ENCODE peak calls at places on chromosome 9, in nine cellular contexts. One of them, this sample, is unnamed.

GRCh38 chr9:113673726-113674125 is 202.4 kb upstream of the ZNF618 start:
- DNase-seq in left ventricle myocardium inferior: no peak
- DNase-seq in posterior cingulate gyrus: no peak
- DNase-seq in progenitor cell of endocrine pancreas: no peak
- DNase-seq in uterus: no peak
- DNase-seq in ELR: peak
- DNase-seq in AG09309: no peak
- DNase-seq in fibroblast of mammary gland: peak
- DNase-seq in left ventricle myocardium superior: no peak
- DNase-seq in this sample: no peak

GRCh38 chr9:110555971-110556370 is 23.6 kb downstream of the SVEP1 start:
- DNase-seq in left ventricle myocardium inferior: peak
- DNase-seq in posterior cingulate gyrus: no peak
- DNase-seq in progenitor cell of endocrine pancreas: no peak
- DNase-seq in uterus: peak
- DNase-seq in ELR: peak
- DNase-seq in AG09309: peak
- DNase-seq in fibroblast of mammary gland: peak
- DNase-seq in left ventricle myocardium superior: peak
- DNase-seq in this sample: no peak

GRCh38 chr9:18863821-18864220 is 169.2 kb downstream of the SAXO1 start:
- DNase-seq in left ventricle myocardium inferior: no peak
- DNase-seq in posterior cingulate gyrus: no peak
- DNase-seq in progenitor cell of endocrine pancreas: no peak
- DNase-seq in uterus: peak
- DNase-seq in ELR: no peak
- DNase-seq in AG09309: peak
- DNase-seq in fibroblast of mammary gland: no peak
- DNase-seq in left ventricle myocardium superior: no peak
- DNase-seq in this sample: no peak

GRCh38 chr9:21153688-21154608 is 12.3 kb upstream of the IFNW1 start:
- DNase-seq in left ventricle myocardium inferior: no peak
- DNase-seq in posterior cingulate gyrus: no peak
- DNase-seq in progenitor cell of endocrine pancreas: no peak
- DNase-seq in uterus: no peak
- DNase-seq in ELR: peak
- DNase-seq in AG09309: no peak
- DNase-seq in fibroblast of mammary gland: peak
- DNase-seq in left ventricle myocardium superior: no peak
- DNase-seq in this sample: peak

GRCh38 chr9:33250458-33250995 is 10.6 kb downstream of the SPINK4 start:
- DNase-seq in left ventricle myocardium inferior: no peak
- DNase-seq in posterior cingulate gyrus: no peak
- DNase-seq in progenitor cell of endocrine pancreas: no peak
- DNase-seq in uterus: no peak
- DNase-seq in ELR: peak
- DNase-seq in AG09309: peak
- DNase-seq in fibroblast of mammary gland: peak
- DNase-seq in left ventricle myocardium superior: no peak
- DNase-seq in this sample: no peak

GRCh38 chr9:116365056-116365471 is 211.5 kb downstream of the PAPPA start:
- DNase-seq in left ventricle myocardium inferior: peak
- DNase-seq in posterior cingulate gyrus: peak
- DNase-seq in progenitor cell of endocrine pancreas: no peak
- DNase-seq in uterus: peak
- DNase-seq in ELR: peak
- DNase-seq in AG09309: no peak
- DNase-seq in fibroblast of mammary gland: peak
- DNase-seq in left ventricle myocardium superior: peak
- DNase-seq in this sample: peak

GRCh38 chr9:36764364-36765076 is 191.8 kb downstream of the MELK start:
- DNase-seq in left ventricle myocardium inferior: no peak
- DNase-seq in posterior cingulate gyrus: peak
- DNase-seq in progenitor cell of endocrine pancreas: no peak
- DNase-seq in uterus: no peak
- DNase-seq in ELR: no peak
- DNase-seq in AG09309: no peak
- DNase-seq in fibroblast of mammary gland: no peak
- DNase-seq in left ventricle myocardium superior: no peak
- DNase-seq in this sample: no peak

GRCh38 chr9:80285325-80285724 is 713.6 kb downstream of the TLE4 start:
- DNase-seq in left ventricle myocardium inferior: no peak
- DNase-seq in posterior cingulate gyrus: no peak
- DNase-seq in progenitor cell of endocrine pancreas: no peak
- DNase-seq in uterus: no peak
- DNase-seq in ELR: peak
- DNase-seq in AG09309: no peak
- DNase-seq in fibroblast of mammary gland: peak
- DNase-seq in left ventricle myocardium superior: no peak
- DNase-seq in this sample: no peak

GRCh38 chr9:109244179-109245132 is 76.4 kb downstream of the EPB41L4B start:
- DNase-seq in left ventricle myocardium inferior: peak
- DNase-seq in posterior cingulate gyrus: peak
- DNase-seq in progenitor cell of endocrine pancreas: peak
- DNase-seq in uterus: peak
- DNase-seq in ELR: peak
- DNase-seq in AG09309: no peak
- DNase-seq in fibroblast of mammary gland: peak
- DNase-seq in left ventricle myocardium superior: peak
- DNase-seq in this sample: peak

GRCh38 chr9:101449071-101449721 is 13.6 kb upstream of the ALDOB start:
- DNase-seq in left ventricle myocardium inferior: peak
- DNase-seq in posterior cingulate gyrus: peak
- DNase-seq in progenitor cell of endocrine pancreas: peak
- DNase-seq in uterus: peak
- DNase-seq in ELR: peak
- DNase-seq in AG09309: no peak
- DNase-seq in fibroblast of mammary gland: peak
- DNase-seq in left ventricle myocardium superior: peak
- DNase-seq in this sample: peak

GRCh38 chr9:119088002-119088401 is 281.2 kb downstream of the BRINP1 start:
- DNase-seq in left ventricle myocardium inferior: no peak
- DNase-seq in posterior cingulate gyrus: no peak
- DNase-seq in progenitor cell of endocrine pancreas: no peak
- DNase-seq in uterus: no peak
- DNase-seq in ELR: no peak
- DNase-seq in AG09309: no peak
- DNase-seq in fibroblast of mammary gland: no peak
- DNase-seq in left ventricle myocardium superior: no peak
- DNase-seq in this sample: no peak

GRCh38 chr9:90891656-90892055 is 90.0 kb downstream of the SYK start:
- DNase-seq in left ventricle myocardium inferior: no peak
- DNase-seq in posterior cingulate gyrus: no peak
- DNase-seq in progenitor cell of endocrine pancreas: no peak
- DNase-seq in uterus: no peak
- DNase-seq in ELR: no peak
- DNase-seq in AG09309: no peak
- DNase-seq in fibroblast of mammary gland: no peak
- DNase-seq in left ventricle myocardium superior: no peak
- DNase-seq in this sample: no peak

GRCh38 chr9:107243757-107244156 is 39.3 kb upstream of the RAD23B start:
- DNase-seq in left ventricle myocardium inferior: no peak
- DNase-seq in posterior cingulate gyrus: no peak
- DNase-seq in progenitor cell of endocrine pancreas: no peak
- DNase-seq in uterus: no peak
- DNase-seq in ELR: peak
- DNase-seq in AG09309: no peak
- DNase-seq in fibroblast of mammary gland: peak
- DNase-seq in left ventricle myocardium superior: no peak
- DNase-seq in this sample: no peak

GRCh38 chr9:127255692-127256091 is 8.9 kb upstream of the GARNL3 start:
- DNase-seq in left ventricle myocardium inferior: no peak
- DNase-seq in posterior cingulate gyrus: no peak
- DNase-seq in progenitor cell of endocrine pancreas: no peak
- DNase-seq in uterus: no peak
- DNase-seq in ELR: no peak
- DNase-seq in AG09309: no peak
- DNase-seq in fibroblast of mammary gland: no peak
- DNase-seq in left ventricle myocardium superior: no peak
- DNase-seq in this sample: no peak

GRCh38 chr9:27407966-27408365 is 111.0 kb upstream of the EQTN start:
- DNase-seq in left ventricle myocardium inferior: no peak
- DNase-seq in posterior cingulate gyrus: no peak
- DNase-seq in progenitor cell of endocrine pancreas: no peak
- DNase-seq in uterus: no peak
- DNase-seq in ELR: peak
- DNase-seq in AG09309: no peak
- DNase-seq in fibroblast of mammary gland: peak
- DNase-seq in left ventricle myocardium superior: no peak
- DNase-seq in this sample: no peak

GRCh38 chr9:137959641-137960411 is 82.2 kb downstream of the CACNA1B start:
- DNase-seq in left ventricle myocardium inferior: no peak
- DNase-seq in posterior cingulate gyrus: peak
- DNase-seq in progenitor cell of endocrine pancreas: no peak
- DNase-seq in uterus: no peak
- DNase-seq in ELR: no peak
- DNase-seq in AG09309: no peak
- DNase-seq in fibroblast of mammary gland: no peak
- DNase-seq in left ventricle myocardium superior: no peak
- DNase-seq in this sample: no peak

GRCh38 chr9:90642570-90643539 is at the start of gene DIRAS2:
- DNase-seq in left ventricle myocardium inferior: peak
- DNase-seq in posterior cingulate gyrus: peak
- DNase-seq in progenitor cell of endocrine pancreas: peak
- DNase-seq in uterus: peak
- DNase-seq in ELR: peak
- DNase-seq in AG09309: peak
- DNase-seq in fibroblast of mammary gland: peak
- DNase-seq in left ventricle myocardium superior: peak
- DNase-seq in this sample: peak

GRCh38 chr9:88574993-88575392 is 40.0 kb downstream of the NXNL2 start:
- DNase-seq in left ventricle myocardium inferior: no peak
- DNase-seq in posterior cingulate gyrus: no peak
- DNase-seq in progenitor cell of endocrine pancreas: no peak
- DNase-seq in uterus: peak
- DNase-seq in ELR: peak
- DNase-seq in AG09309: no peak
- DNase-seq in fibroblast of mammary gland: peak
- DNase-seq in left ventricle myocardium superior: no peak
- DNase-seq in this sample: no peak

GRCh38 chr9:109101810-109102209 is 17.9 kb downstream of the TMEM245 start:
- DNase-seq in left ventricle myocardium inferior: no peak
- DNase-seq in posterior cingulate gyrus: no peak
- DNase-seq in progenitor cell of endocrine pancreas: no peak
- DNase-seq in uterus: no peak
- DNase-seq in ELR: peak
- DNase-seq in AG09309: no peak
- DNase-seq in fibroblast of mammary gland: peak
- DNase-seq in left ventricle myocardium superior: no peak
- DNase-seq in this sample: no peak

GRCh38 chr9:113523421-113524141 is 60.1 kb downstream of the RGS3 start:
- DNase-seq in left ventricle myocardium inferior: peak
- DNase-seq in posterior cingulate gyrus: peak
- DNase-seq in progenitor cell of endocrine pancreas: no peak
- DNase-seq in uterus: peak
- DNase-seq in ELR: no peak
- DNase-seq in AG09309: peak
- DNase-seq in fibroblast of mammary gland: peak
- DNase-seq in left ventricle myocardium superior: peak
- DNase-seq in this sample: no peak

GRCh38 chr9:113416149-113416726 is 5.7 kb downstream of the C9orf43 start:
- DNase-seq in left ventricle myocardium inferior: no peak
- DNase-seq in posterior cingulate gyrus: no peak
- DNase-seq in progenitor cell of endocrine pancreas: no peak
- DNase-seq in uterus: no peak
- DNase-seq in ELR: no peak
- DNase-seq in AG09309: no peak
- DNase-seq in fibroblast of mammary gland: no peak
- DNase-seq in left ventricle myocardium superior: no peak
- DNase-seq in this sample: no peak

GRCh38 chr9:125428515-125429467 is 167.2 kb downstream of the GAPVD1 start:
- DNase-seq in left ventricle myocardium inferior: no peak
- DNase-seq in posterior cingulate gyrus: peak
- DNase-seq in progenitor cell of endocrine pancreas: no peak
- DNase-seq in uterus: no peak
- DNase-seq in ELR: no peak
- DNase-seq in AG09309: no peak
- DNase-seq in fibroblast of mammary gland: no peak
- DNase-seq in left ventricle myocardium superior: no peak
- DNase-seq in this sample: no peak

GRCh38 chr9:132384376-132384775 is 22.3 kb downstream of the TTF1 start:
- DNase-seq in left ventricle myocardium inferior: no peak
- DNase-seq in posterior cingulate gyrus: no peak
- DNase-seq in progenitor cell of endocrine pancreas: no peak
- DNase-seq in uterus: no peak
- DNase-seq in ELR: no peak
- DNase-seq in AG09309: no peak
- DNase-seq in fibroblast of mammary gland: no peak
- DNase-seq in left ventricle myocardium superior: no peak
- DNase-seq in this sample: no peak

GRCh38 chr9:130194406-130194932 is 22.3 kb downstream of the NCS1 start:
- DNase-seq in left ventricle myocardium inferior: no peak
- DNase-seq in posterior cingulate gyrus: no peak
- DNase-seq in progenitor cell of endocrine pancreas: no peak
- DNase-seq in uterus: no peak
- DNase-seq in ELR: no peak
- DNase-seq in AG09309: no peak
- DNase-seq in fibroblast of mammary gland: no peak
- DNase-seq in left ventricle myocardium superior: no peak
- DNase-seq in this sample: no peak

GRCh38 chr9:134295101-134295745 is 31.0 kb upstream of the RXRA start:
- DNase-seq in left ventricle myocardium inferior: peak
- DNase-seq in posterior cingulate gyrus: peak
- DNase-seq in progenitor cell of endocrine pancreas: no peak
- DNase-seq in uterus: no peak
- DNase-seq in ELR: no peak
- DNase-seq in AG09309: no peak
- DNase-seq in fibroblast of mammary gland: no peak
- DNase-seq in left ventricle myocardium superior: peak
- DNase-seq in this sample: no peak

GRCh38 chr9:18274693-18275092 is 199.3 kb upstream of the ADAMTSL1 start:
- DNase-seq in left ventricle myocardium inferior: no peak
- DNase-seq in posterior cingulate gyrus: no peak
- DNase-seq in progenitor cell of endocrine pancreas: no peak
- DNase-seq in uterus: no peak
- DNase-seq in ELR: no peak
- DNase-seq in AG09309: no peak
- DNase-seq in fibroblast of mammary gland: peak
- DNase-seq in left ventricle myocardium superior: no peak
- DNase-seq in this sample: no peak

This sample was measured in C1 segment of cervical spinal cord.